ENCODE peak calls at places on chromosomes 7 and 10, in nine cellular contexts. D is uterus, Z is A172, R is colonic mucosa, P is GDM1, F is kidney tubule cell, N is caudate nucleus, B is left cardiac atrium, G is occipital lobe. J is an unnamed sample.

GRCh38 chr7:44293561-44294324 is 31.7 kb downstream of the CAMK2B start:
- DNase-seq in D (peak; percentile 7), Z (no peak), R (peak; percentile 6), P (no peak), F (no peak), N (no peak), B (peak; percentile 18), G (no peak), J (no peak)

GRCh38 chr7:22589641-22590141 is 89.7 kb upstream of the STEAP1B start:
- DNase-seq in D (peak; percentile 48), Z (no peak), R (no peak), P (no peak), F (peak; percentile 41), N (no peak), B (peak; percentile 91), G (peak; percentile 23), J (no peak)

GRCh38 chr10:70564901-70565351 is 37.6 kb downstream of the PRF1 start:
- DNase-seq in D (peak; percentile 7), Z (no peak), R (no peak), P (no peak), F (no peak), N (no peak), B (no peak), G (no peak), J (no peak)

GRCh38 chr7:73668103-73668937 is 689 bp downstream of the VPS37D start:
- DNase-seq in D (peak; percentile 27), Z (no peak), R (no peak), P (no peak), F (peak; percentile 43), N (no peak), B (no peak), G (no peak), J (no peak)

GRCh38 chr7:45186261-45186813 is 28.7 kb downstream of the RAMP3 start:
- DNase-seq in D (no peak), Z (no peak), R (no peak), P (no peak), F (no peak), N (no peak), B (no peak), G (no peak), J (no peak)

GRCh38 chr10:122206471-122207065 is 64.5 kb upstream of the BTBD16 start:
- DNase-seq in D (no peak), Z (no peak), R (no peak), P (no peak), F (no peak), N (no peak), B (no peak), G (no peak), J (no peak)

GRCh38 chr10:120473593-120473992 is 16.6 kb downstream of the PLPP4 start:
- DNase-seq in D (no peak), Z (no peak), R (no peak), P (no peak), F (no peak), N (no peak), B (no peak), G (no peak), J (no peak)

GRCh38 chr7:9900339-9900738 is 1073.3 kb upstream of the PHF14 start:
- DNase-seq in D (no peak), Z (no peak), R (no peak), P (no peak), F (no peak), N (no peak), B (no peak), G (no peak), J (no peak)

GRCh38 chr10:21334891-21335696 is 190.4 kb downstream of the SKIDA1 start:
- DNase-seq in D (peak; percentile 72), Z (peak; percentile 92), R (peak; percentile 19), P (no peak), F (peak; percentile 92), N (no peak), B (peak; percentile 82), G (no peak), J (no peak)

GRCh38 chr7:107118109-107118900 is 50.5 kb upstream of the HBP1 start:
- DNase-seq in D (no peak), Z (no peak), R (no peak), P (no peak), F (peak; percentile 17), N (no peak), B (no peak), G (no peak), J (no peak)

GRCh38 chr7:5183155-5183554 is 6.9 kb upstream of the WIPI2 start:
- DNase-seq in D (no peak), Z (no peak), R (no peak), P (no peak), F (peak; percentile 33), N (no peak), B (no peak), G (no peak), J (no peak)

GRCh38 chr7:30877010-30877740 is 34.5 kb upstream of the AQP1 start:
- DNase-seq in D (no peak), Z (no peak), R (no peak), P (no peak), F (no peak), N (no peak), B (no peak), G (no peak), J (no peak)

GRCh38 chr10:50210876-50211275 is 40.4 kb downstream of the ASAH2 start:
- DNase-seq in D (no peak), Z (no peak), R (no peak), P (no peak), F (no peak), N (no peak), B (no peak), G (no peak), J (no peak)

GRCh38 chr7:122689346-122690109 is 9.4 kb downstream of the RNF133 start:
- DNase-seq in D (no peak), Z (no peak), R (no peak), P (no peak), F (no peak), N (no peak), B (no peak), G (no peak), J (no peak)

GRCh38 chr7:2626498-2627117 is 5.2 kb upstream of the TTYH3 start:
- DNase-seq in D (peak; percentile 81), Z (no peak), R (no peak), P (no peak), F (no peak), N (no peak), B (peak; percentile 73), G (no peak), J (no peak)

GRCh38 chr7:158194365-158194900 is 393.2 kb downstream of the PTPRN2 start:
- DNase-seq in D (no peak), Z (no peak), R (no peak), P (no peak), F (no peak), N (no peak), B (no peak), G (no peak), J (no peak)

GRCh38 chr7:106358103-106358663 is 73.4 kb upstream of the NAMPT start:
- DNase-seq in D (no peak), Z (peak; percentile 67), R (no peak), P (no peak), F (peak; percentile 83), N (no peak), B (no peak), G (no peak), J (no peak)

GRCh38 chr7:54342458-54342857 is 199.7 kb upstream of the VSTM2A start:
- DNase-seq in D (no peak), Z (no peak), R (no peak), P (no peak), F (no peak), N (no peak), B (no peak), G (no peak), J (no peak)

GRCh38 chr7:98536803-98537202 is 80.3 kb upstream of the NPTX2 start:
- DNase-seq in D (no peak), Z (no peak), R (no peak), P (no peak), F (no peak), N (no peak), B (no peak), G (no peak), J (no peak)

GRCh38 chr10:100998183-100998990 is 1.2 kb upstream of the LZTS2 start:
- DNase-seq in D (peak; percentile 85), Z (peak; percentile 72), R (peak; percentile 93), P (peak; percentile 71), F (peak; percentile 83), N (peak; percentile 28), B (peak; percentile 86), G (peak; percentile 82), J (peak; percentile 81)

GRCh38 chr10:23439920-23440875 is 1.3 kb downstream of the OTUD1 start:
- DNase-seq in D (peak; percentile 28), Z (no peak), R (peak; percentile 42), P (no peak), F (peak; percentile 53), N (no peak), B (peak; percentile 46), G (no peak), J (peak; percentile 46)